ENCODE peak calls at places on chromosomes 16 and 17, in ten cellular contexts. One of them, this sample, is unnamed.

GRCh38 chr17:31211352-31212012 is 85.6 kb downstream of the OMG start:
- DNase-seq in posterior cingulate gyrus: no peak
- DNase-seq in HTR-8/SVneo: no peak
- DNase-seq in NCI-H2029: no peak
- DNase-seq in head of caudate nucleus: no peak
- DNase-seq in NCI-H2107: no peak
- DNase-seq in NCI-H2081: no peak
- DNase-seq in heart left ventricle: no peak
- DNase-seq in non-pigmented ciliary epithelial cell: no peak
- DNase-seq in brain microvascular endothelial cell: peak; percentile 7
- DNase-seq in this sample: no peak

GRCh38 chr16:60271382-60272180 is 1537.5 kb upstream of the GOT2 start:
- DNase-seq in posterior cingulate gyrus: no peak
- DNase-seq in HTR-8/SVneo: no peak
- DNase-seq in NCI-H2029: no peak
- DNase-seq in head of caudate nucleus: no peak
- DNase-seq in NCI-H2107: no peak
- DNase-seq in NCI-H2081: no peak
- DNase-seq in heart left ventricle: no peak
- DNase-seq in non-pigmented ciliary epithelial cell: no peak
- DNase-seq in brain microvascular endothelial cell: no peak
- DNase-seq in this sample: no peak

GRCh38 chr17:1714488-1714979 is 4.4 kb upstream of the TLCD2 start:
- DNase-seq in posterior cingulate gyrus: peak; percentile 91
- DNase-seq in HTR-8/SVneo: peak; percentile 94
- DNase-seq in NCI-H2029: no peak
- DNase-seq in head of caudate nucleus: peak; percentile 78
- DNase-seq in NCI-H2107: no peak
- DNase-seq in NCI-H2081: no peak
- DNase-seq in heart left ventricle: peak; percentile 99
- DNase-seq in non-pigmented ciliary epithelial cell: peak; percentile 89
- DNase-seq in brain microvascular endothelial cell: peak; percentile 97
- DNase-seq in this sample: peak; percentile 75

GRCh38 chr17:3890082-3890892 is 2.6 kb downstream of the CAMKK1 start:
- DNase-seq in posterior cingulate gyrus: peak; percentile 94
- DNase-seq in HTR-8/SVneo: peak; percentile 95
- DNase-seq in NCI-H2029: peak; percentile 32
- DNase-seq in head of caudate nucleus: peak; percentile 56
- DNase-seq in NCI-H2107: peak; percentile 71
- DNase-seq in NCI-H2081: no peak
- DNase-seq in heart left ventricle: peak; percentile 84
- DNase-seq in non-pigmented ciliary epithelial cell: no peak
- DNase-seq in brain microvascular endothelial cell: peak; percentile 82
- DNase-seq in this sample: peak; percentile 79

GRCh38 chr17:17723354-17724261 is 42.4 kb downstream of the RAI1 start:
- DNase-seq in posterior cingulate gyrus: peak; percentile 85
- DNase-seq in HTR-8/SVneo: peak; percentile 77
- DNase-seq in NCI-H2029: no peak
- DNase-seq in head of caudate nucleus: peak; percentile 69
- DNase-seq in NCI-H2107: no peak
- DNase-seq in NCI-H2081: no peak
- DNase-seq in heart left ventricle: no peak
- DNase-seq in non-pigmented ciliary epithelial cell: no peak
- DNase-seq in brain microvascular endothelial cell: peak; percentile 74
- DNase-seq in this sample: peak; percentile 71

GRCh38 chr17:10149573-10150399 is 48.6 kb downstream of the GAS7 start:
- DNase-seq in posterior cingulate gyrus: no peak
- DNase-seq in HTR-8/SVneo: peak; percentile 63
- DNase-seq in NCI-H2029: no peak
- DNase-seq in head of caudate nucleus: no peak
- DNase-seq in NCI-H2107: no peak
- DNase-seq in NCI-H2081: no peak
- DNase-seq in heart left ventricle: no peak
- DNase-seq in non-pigmented ciliary epithelial cell: peak; percentile 66
- DNase-seq in brain microvascular endothelial cell: peak; percentile 25
- DNase-seq in this sample: no peak

GRCh38 chr17:10316986-10317834 is 55.6 kb downstream of the MYH13 start:
- DNase-seq in posterior cingulate gyrus: peak; percentile 91
- DNase-seq in HTR-8/SVneo: peak; percentile 55
- DNase-seq in NCI-H2029: no peak
- DNase-seq in head of caudate nucleus: peak; percentile 36
- DNase-seq in NCI-H2107: no peak
- DNase-seq in NCI-H2081: no peak
- DNase-seq in heart left ventricle: peak; percentile 68
- DNase-seq in non-pigmented ciliary epithelial cell: no peak
- DNase-seq in brain microvascular endothelial cell: peak; percentile 10
- DNase-seq in this sample: no peak

GRCh38 chr17:28643979-28644781 is 778 bp downstream of the BLTP2 start:
- DNase-seq in posterior cingulate gyrus: peak; percentile 58
- DNase-seq in HTR-8/SVneo: peak; percentile 72
- DNase-seq in NCI-H2029: peak; percentile 4
- DNase-seq in head of caudate nucleus: no peak
- DNase-seq in NCI-H2107: no peak
- DNase-seq in NCI-H2081: peak; percentile 35
- DNase-seq in heart left ventricle: no peak
- DNase-seq in non-pigmented ciliary epithelial cell: no peak
- DNase-seq in brain microvascular endothelial cell: peak; percentile 53
- DNase-seq in this sample: peak; percentile 57

GRCh38 chr17:12947047-12947446 is 70.8 kb downstream of the ELAC2 start:
- DNase-seq in posterior cingulate gyrus: peak; percentile 77
- DNase-seq in HTR-8/SVneo: no peak
- DNase-seq in NCI-H2029: no peak
- DNase-seq in head of caudate nucleus: no peak
- DNase-seq in NCI-H2107: no peak
- DNase-seq in NCI-H2081: no peak
- DNase-seq in heart left ventricle: no peak
- DNase-seq in non-pigmented ciliary epithelial cell: no peak
- DNase-seq in brain microvascular endothelial cell: no peak
- DNase-seq in this sample: no peak

GRCh38 chr16:67719778-67720144 is 645 bp upstream of the GFOD2 start:
- DNase-seq in posterior cingulate gyrus: no peak
- DNase-seq in HTR-8/SVneo: peak; percentile 66
- DNase-seq in NCI-H2029: no peak
- DNase-seq in head of caudate nucleus: peak; percentile 48
- DNase-seq in NCI-H2107: no peak
- DNase-seq in NCI-H2081: no peak
- DNase-seq in heart left ventricle: peak; percentile 37
- DNase-seq in non-pigmented ciliary epithelial cell: peak; percentile 19
- DNase-seq in brain microvascular endothelial cell: peak; percentile 70
- DNase-seq in this sample: peak; percentile 15

GRCh38 chr16:9885457-9885856 is 296.8 kb downstream of the GRIN2A start:
- DNase-seq in posterior cingulate gyrus: no peak
- DNase-seq in HTR-8/SVneo: no peak
- DNase-seq in NCI-H2029: no peak
- DNase-seq in head of caudate nucleus: no peak
- DNase-seq in NCI-H2107: no peak
- DNase-seq in NCI-H2081: no peak
- DNase-seq in heart left ventricle: no peak
- DNase-seq in non-pigmented ciliary epithelial cell: no peak
- DNase-seq in brain microvascular endothelial cell: no peak
- DNase-seq in this sample: no peak

GRCh38 chr17:43591750-43592562 is 45.8 kb upstream of the ETV4 start:
- DNase-seq in posterior cingulate gyrus: no peak
- DNase-seq in HTR-8/SVneo: peak; percentile 88
- DNase-seq in NCI-H2029: no peak
- DNase-seq in head of caudate nucleus: no peak
- DNase-seq in NCI-H2107: no peak
- DNase-seq in NCI-H2081: no peak
- DNase-seq in heart left ventricle: peak; percentile 89
- DNase-seq in non-pigmented ciliary epithelial cell: no peak
- DNase-seq in brain microvascular endothelial cell: peak; percentile 76
- DNase-seq in this sample: peak; percentile 28

GRCh38 chr17:28548417-28549130 is 3.9 kb downstream of the UNC119 start:
- DNase-seq in posterior cingulate gyrus: no peak
- DNase-seq in HTR-8/SVneo: no peak
- DNase-seq in NCI-H2029: no peak
- DNase-seq in head of caudate nucleus: no peak
- DNase-seq in NCI-H2107: no peak
- DNase-seq in NCI-H2081: no peak
- DNase-seq in heart left ventricle: no peak
- DNase-seq in non-pigmented ciliary epithelial cell: no peak
- DNase-seq in brain microvascular endothelial cell: no peak
- DNase-seq in this sample: no peak

GRCh38 chr17:68291836-68292688 is 767 bp downstream of the ARSG start:
- DNase-seq in posterior cingulate gyrus: peak; percentile 90
- DNase-seq in HTR-8/SVneo: peak; percentile 88
- DNase-seq in NCI-H2029: peak; percentile 62
- DNase-seq in head of caudate nucleus: peak; percentile 80
- DNase-seq in NCI-H2107: no peak
- DNase-seq in NCI-H2081: peak; percentile 83
- DNase-seq in heart left ventricle: peak; percentile 83
- DNase-seq in non-pigmented ciliary epithelial cell: no peak
- DNase-seq in brain microvascular endothelial cell: peak; percentile 51
- DNase-seq in this sample: peak; percentile 61

This sample was measured in SK-N-DZ.